ENCODE peak calls at places on chromosome 15, in nine cellular contexts. M, N, P, B, G, K, O, Q and H are unnamed samples.

GRCh38 chr15:58383876-58384275 is 47.9 kb upstream of the LIPC start:
- DNase-seq in Q (no peak), G (no peak), O (no peak), N (no peak), K (no peak), P (no peak), M (no peak), B (no peak), H (no peak)

GRCh38 chr15:35289029-35289617 is 204.0 kb upstream of the NANOGP8 start:
- DNase-seq in P (peak), K (no peak), O (peak), N (peak), M (peak), B (no peak), Q (no peak), G (no peak), H (no peak)

GRCh38 chr15:99409560-99409959 is 156.2 kb upstream of the MEF2A start:
- DNase-seq in M (no peak), P (no peak), B (no peak), K (no peak), Q (no peak), G (no peak), N (no peak), O (no peak), H (no peak)

GRCh38 chr15:93035953-93036810 is 52.8 kb downstream of the RGMA start:
- DNase-seq in G (no peak), M (no peak), O (no peak), N (no peak), P (peak), Q (peak), K (peak), B (peak), H (no peak)

GRCh38 chr15:58957101-58957973 is 23.9 kb upstream of the SLTM start:
- DNase-seq in K (peak), N (peak), G (no peak), P (peak), B (peak), Q (no peak), M (no peak), O (peak), H (peak)

GRCh38 chr15:40506964-40507571 is 36.3 kb downstream of the CHST14 start:
- DNase-seq in P (peak), K (peak), N (peak), O (peak), Q (peak), M (peak), B (peak), G (peak), H (peak)

GRCh38 chr15:84911879-84912660 is 27.6 kb downstream of the SLC28A1 start:
- DNase-seq in Q (peak), K (no peak), M (peak), O (peak), P (no peak), G (peak), N (peak), B (no peak), H (no peak)

GRCh38 chr15:62059108-62059817 is 984 bp downstream of the VPS13C start:
- DNase-seq in N (no peak), P (no peak), O (no peak), K (no peak), G (no peak), M (no peak), B (no peak), Q (no peak), H (no peak)

GRCh38 chr15:50003786-50004334 is 115.2 kb downstream of the ATP8B4 start:
- DNase-seq in G (peak), B (peak), M (peak), Q (peak), P (peak), N (peak), K (peak), O (peak), H (peak)

GRCh38 chr15:77104155-77104554 is 33.2 kb upstream of the TSPAN3 start:
- DNase-seq in O (no peak), N (peak), K (no peak), B (no peak), G (no peak), P (no peak), M (no peak), Q (peak), H (no peak)

GRCh38 chr15:60535743-60536142 is 56.8 kb upstream of the ICE2 start:
- DNase-seq in M (no peak), Q (no peak), G (no peak), B (no peak), N (no peak), O (no peak), K (no peak), P (no peak), H (no peak)